ENCODE peak calls at places on chromosomes 13 and 19, in five cellular contexts. U, N, R, Z and G are unnamed samples. For H4K20me1 and H3K4me1, the result is how much of the 10 kb centered on the place peaks cover.

GRCh38 chr19:6110360-6110977 is at the start of gene RFX2:
- DNase-seq in U (peak), N (peak), R (peak), Z (peak), G (peak)

GRCh38 chr13:37148501-37148900 is 43.0 kb upstream of the CSNK1A1L start:
- DNase-seq in U (peak), N (no peak), R (no peak), Z (no peak), G (no peak)

GRCh38 chr19:952680-953500 is 27.1 kb downstream of the ARID3A start:
- DNase-seq in U (no peak), N (no peak), R (no peak), Z (no peak), G (peak)

GRCh38 chr19:12840091-12841079 is 2.1 kb downstream of the MAST1 start:
- DNase-seq in U (peak), N (peak), R (peak), Z (peak), G (peak)

GRCh38 chr19:41218615-41219507 is at the start of gene AXL:
- DNase-seq in U (peak), N (peak), R (peak), Z (no peak), G (no peak)

GRCh38 chr13:40379186-40379585 is 287.3 kb downstream of the FOXO1 start:
- DNase-seq in U (no peak), N (no peak), R (no peak), Z (no peak), G (no peak)

GRCh38 chr19:45676851-45677263 is 8.8 kb downstream of the GIPR start:
- DNase-seq in U (no peak), N (no peak), R (no peak), Z (no peak), G (peak)

GRCh38 chr13:33940256-33940655 is 122.3 kb downstream of the RFC3 start:
- DNase-seq in U (no peak), N (no peak), R (no peak), Z (no peak), G (no peak)

GRCh38 chr13:20610006-20610405 is 43.0 kb downstream of the IFT88 start:
- DNase-seq in U (no peak), N (peak), R (peak), Z (no peak), G (no peak)

GRCh38 chr13:105442941-105443340 is 1092.5 kb downstream of the EFNB2 start:
- DNase-seq in U (peak), N (peak), R (peak), Z (no peak), G (no peak)

GRCh38 chr19:6357995-6358394 is 3.3 kb upstream of the CLPP start:
- DNase-seq in U (no peak), N (no peak), R (no peak), Z (no peak), G (no peak)

GRCh38 chr19:11125994-11126685 is 29.4 kb downstream of the SPC24 start:
- DNase-seq in U (peak), N (peak), R (peak), Z (peak), G (peak)

GRCh38 chr13:42703740-42704139 is 77.6 kb upstream of the FAM216B start:
- DNase-seq in U (no peak), N (no peak), R (no peak), Z (no peak), G (no peak)

GRCh38 chr19:5903054-5903501 is 512 bp downstream of the NDUFA11 start:
- DNase-seq in U (peak), N (peak), R (no peak), Z (no peak), G (peak)

GRCh38 chr13:63643543-63643942 is 2227.9 kb upstream of the PCDH20 start:
- DNase-seq in U (peak), N (peak), R (no peak), Z (no peak), G (no peak)

GRCh38 chr13:36920612-36921185 is 661 bp upstream of the SMAD9 start:
- DNase-seq in U (peak), N (no peak), R (peak), Z (no peak), G (peak)

GRCh38 chr13:62432906-62433305 is 1017.3 kb upstream of the PCDH20 start:
- DNase-seq in U (no peak), N (no peak), R (no peak), Z (no peak), G (no peak)

GRCh38 chr13:34594507-34594906 is 347.6 kb upstream of the NBEA start:
- DNase-seq in U (no peak), N (no peak), R (no peak), Z (no peak), G (no peak)

GRCh38 chr13:94978516-94978915 is 266.2 kb upstream of the SOX21 start:
- DNase-seq in U (no peak), N (no peak), R (no peak), Z (no peak), G (no peak)

GRCh38 chr13:113946409-113947181 is 27.3 kb downstream of the C13orf46 start:
- DNase-seq in U (no peak), N (no peak), R (no peak), Z (no peak), G (no peak)

GRCh38 chr13:110012102-110012739 is 225.8 kb upstream of the IRS2 start:
- DNase-seq in U (peak), N (peak), R (peak), Z (no peak), G (no peak)

GRCh38 chr13:111510502-111511218 is 190.2 kb downstream of the TEX29 start:
- DNase-seq in U (no peak), N (no peak), R (no peak), Z (no peak), G (no peak)

GRCh38 chr19:53520547-53521372 is 17.2 kb upstream of the ZNF331 start:
- DNase-seq in U (peak), N (peak), R (peak), Z (peak), G (peak)

GRCh38 chr13:43376596-43376995 is 353.2 kb downstream of the DNAJC15 start:
- DNase-seq in U (no peak), N (no peak), R (no peak), Z (no peak), G (no peak)

GRCh38 chr19:13484141-13484540 is 22.1 kb downstream of the CACNA1A start:
- DNase-seq in U (no peak), N (peak), R (no peak), Z (no peak), G (no peak)

GRCh38 chr19:27657271-27658051 is 1555.5 kb downstream of the UQCRFS1 start:
- DNase-seq in U (no peak), N (no peak), R (no peak), Z (no peak), G (no peak)

GRCh38 chr19:46378268-46378667 is 31.4 kb downstream of the PPP5C start:
- DNase-seq in U (peak), N (peak), R (peak), Z (no peak), G (no peak)

GRCh38 chr13:46522692-46523040 is 30.3 kb upstream of the LRCH1 start:
- DNase-seq in U (no peak), N (no peak), R (peak), Z (no peak), G (no peak)

GRCh38 chr19:14516746-14517438 is 1.3 kb downstream of the DNAJB1 start:
- DNase-seq in U (no peak), N (no peak), R (peak), Z (no peak), G (peak)

GRCh38 chr19:51702754-51703654 is 9.9 kb downstream of the SPACA6 start:
- DNase-seq in U (no peak), N (no peak), R (peak), Z (no peak), G (no peak)

GRCh38 chr13:28710161-28710560 is 8.6 kb downstream of the SLC46A3 start:
- DNase-seq in U (no peak), N (no peak), R (no peak), Z (no peak), G (no peak)

GRCh38 chr13:99150575-99151370 is 49.9 kb upstream of the UBAC2 start:
- DNase-seq in U (peak), N (peak), R (no peak), Z (no peak), G (no peak)

GRCh38 chr13:75016225-75016624 is 465.7 kb downstream of the TBC1D4 start:
- DNase-seq in U (no peak), N (no peak), R (no peak), Z (no peak), G (no peak)

GRCh38 chr19:29559743-29560142 is 33.9 kb downstream of the VSTM2B start:
- DNase-seq in U (no peak), N (no peak), R (no peak), Z (no peak), G (no peak)

GRCh38 chr19:29484876-29485275 is 40.9 kb upstream of the VSTM2B start:
- DNase-seq in U (no peak), N (no peak), R (no peak), Z (no peak), G (no peak)

GRCh38 chr19:29712744-29713516 is 2.1 kb downstream of the C19orf12 start:
- DNase-seq in U (no peak), N (no peak), R (no peak), Z (no peak), G (no peak)

GRCh38 chr13:105543742-105544141 is 991.7 kb downstream of the EFNB2 start:
- DNase-seq in U (peak), N (no peak), R (no peak), Z (no peak), G (no peak)

GRCh38 chr19:49881186-49881585 is 3.7 kb downstream of the TBC1D17 start:
- DNase-seq in U (no peak), N (no peak), R (no peak), Z (no peak), G (no peak)

GRCh38 chr19:39350156-39350555 is 7.9 kb downstream of the SAMD4B start:
- DNase-seq in U (no peak), N (no peak), R (no peak), Z (no peak), G (no peak)

GRCh38 chr19:39356073-39356472 is 13.9 kb downstream of the SAMD4B start:
- DNase-seq in U (no peak), N (no peak), R (no peak), Z (no peak), G (no peak)

GRCh38 chr19:39355253-39355652 is 13.0 kb downstream of the SAMD4B start:
- DNase-seq in U (no peak), N (no peak), R (no peak), Z (no peak), G (no peak)

GRCh38 chr19:39351537-39352037 is 9.4 kb downstream of the SAMD4B start:
- DNase-seq in U (no peak), N (peak), R (no peak), Z (no peak), G (peak)

GRCh38 chr19:39352549-39353285 is 10.5 kb downstream of the SAMD4B start:
- DNase-seq in U (no peak), N (no peak), R (no peak), Z (no peak), G (no peak)
- H4K20me1 ChIP-seq in U (under half), N (under half), R (under half), Z (under half), G (under half)

DNA sequence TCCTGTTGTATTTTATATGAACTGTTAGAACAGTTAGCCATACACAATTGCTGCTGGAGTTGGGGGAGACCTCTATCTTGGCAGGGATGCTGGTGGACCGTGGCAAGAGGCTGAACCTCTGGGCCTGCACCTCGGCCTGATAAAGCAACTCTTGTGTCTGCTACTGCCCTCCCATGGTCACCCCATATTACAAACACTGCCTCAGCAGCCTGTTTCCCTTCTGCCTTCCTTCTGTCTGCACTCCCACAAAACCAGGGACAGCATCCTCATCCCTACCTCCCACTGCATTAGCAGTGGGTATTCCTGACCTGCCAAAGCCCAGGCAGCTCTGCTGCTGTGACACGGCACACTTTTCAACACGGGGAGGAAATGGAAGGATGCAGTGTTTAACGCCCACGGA is 456.4 kb downstream of the FGF14 start:
- DNase-seq in U (no peak), N (no peak), R (no peak), Z (no peak), G (no peak)
- TF ChIP-seq CTCF in U (no peak), N (peak), R (no peak), Z (peak), G (no peak)

GRCh38 chr19:4645718-4646117 is 6.4 kb downstream of the TNFAIP8L1 start:
- DNase-seq in U (no peak), N (no peak), R (no peak), Z (no peak), G (no peak)
- H3K4me1 ChIP-seq in U (under half), N (under half), R (under half), Z (under half), G (under half)

GRCh38 chr19:2519482-2519881 is 43.6 kb downstream of the GADD45B start:
- DNase-seq in U (no peak), N (no peak), R (no peak), Z (no peak), G (no peak)

GRCh38 chr19:2512523-2513431 is 36.9 kb downstream of the GADD45B start:
- DNase-seq in U (no peak), N (no peak), R (no peak), Z (no peak), G (no peak)

GRCh38 chr19:2514981-2515518 is 39.1 kb downstream of the GADD45B start:
- DNase-seq in U (no peak), N (no peak), R (no peak), Z (no peak), G (no peak)

GRCh38 chr19:2517881-2518601 is 42.1 kb downstream of the GADD45B start:
- DNase-seq in U (peak), N (no peak), R (no peak), Z (peak), G (no peak)

GRCh38 chr19:2516727-2517126 is 40.8 kb downstream of the GADD45B start:
- DNase-seq in U (no peak), N (no peak), R (no peak), Z (no peak), G (no peak)
- H4K20me1 ChIP-seq in U (under half), N (under half), R (under half), Z (under half), G (under half)

DNA sequence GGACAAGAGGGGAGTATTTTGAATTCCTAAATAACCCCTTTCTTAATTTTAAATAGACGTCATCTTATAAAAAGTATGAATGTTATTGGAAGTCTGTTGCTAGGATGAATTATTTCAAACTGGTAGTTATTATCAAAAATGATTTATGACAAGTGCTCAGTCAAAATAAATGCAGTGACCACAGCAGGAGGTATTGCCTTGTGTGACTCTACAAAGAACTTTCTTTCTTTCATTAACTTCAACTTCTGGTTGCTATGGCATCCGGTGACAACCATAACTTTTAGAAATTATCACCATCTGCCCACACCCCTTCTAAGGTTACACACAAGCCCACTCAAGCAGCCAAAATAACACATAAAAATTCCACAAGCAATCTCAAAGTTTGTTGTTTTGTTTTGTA is 189.9 kb downstream of the DACH1 start:
- DNase-seq in U (no peak), N (no peak), R (no peak), Z (no peak), G (no peak)
- TF ChIP-seq CTCF in U (no peak), N (no peak), R (no peak), Z (no peak), G (no peak)

GRCh38 chr19:19507354-19507753 is 8.0 kb downstream of the TSSK6 start:
- DNase-seq in U (no peak), N (no peak), R (no peak), Z (no peak), G (no peak)

GRCh38 chr19:19508217-19508616 is 7.1 kb downstream of the TSSK6 start:
- DNase-seq in U (no peak), N (no peak), R (no peak), Z (no peak), G (no peak)

GRCh38 chr19:19513671-19514070 is 1.7 kb downstream of the TSSK6 start:
- DNase-seq in U (no peak), N (no peak), R (no peak), Z (no peak), G (no peak)

GRCh38 chr19:19514215-19514633 is 1.1 kb downstream of the TSSK6 start:
- DNase-seq in U (peak), N (no peak), R (peak), Z (no peak), G (no peak)

DNA sequence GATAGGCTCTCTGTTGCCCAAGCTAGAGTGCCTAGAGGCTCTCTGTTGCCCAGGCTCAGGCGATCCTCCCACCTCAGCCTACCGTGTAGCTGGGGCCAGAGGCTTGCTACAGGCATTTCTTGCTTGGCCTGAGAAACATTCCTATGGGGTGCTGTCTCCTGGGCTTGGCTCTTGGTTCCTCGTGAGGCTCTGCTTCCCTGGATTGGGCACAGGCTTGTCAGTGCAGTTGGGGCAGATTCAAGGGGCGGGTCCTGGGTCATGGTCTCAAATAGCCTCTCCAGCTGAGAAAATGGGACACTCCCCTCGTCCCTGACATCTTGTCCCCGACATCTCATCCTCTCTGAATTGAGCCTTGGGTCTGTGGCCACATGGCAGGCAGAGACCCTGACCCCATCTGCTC is 4.9 kb downstream of the TSSK6 start:
- DNase-seq in U (no peak), N (no peak), R (no peak), Z (no peak), G (no peak)
- H3K4me1 ChIP-seq in U (under half), N (under half), R (under half), Z (under half), G (under half)

GRCh38 chr13:29975287-29975686 is 124.9 kb upstream of the UBL3 start:
- DNase-seq in U (no peak), N (no peak), R (no peak), Z (no peak), G (no peak)

GRCh38 chr13:29978211-29978610 is 127.8 kb upstream of the UBL3 start:
- DNase-seq in U (no peak), N (peak), R (no peak), Z (no peak), G (no peak)

GRCh38 chr13:29976535-29976934 is 126.1 kb upstream of the UBL3 start:
- DNase-seq in U (no peak), N (no peak), R (no peak), Z (no peak), G (no peak)

DNA sequence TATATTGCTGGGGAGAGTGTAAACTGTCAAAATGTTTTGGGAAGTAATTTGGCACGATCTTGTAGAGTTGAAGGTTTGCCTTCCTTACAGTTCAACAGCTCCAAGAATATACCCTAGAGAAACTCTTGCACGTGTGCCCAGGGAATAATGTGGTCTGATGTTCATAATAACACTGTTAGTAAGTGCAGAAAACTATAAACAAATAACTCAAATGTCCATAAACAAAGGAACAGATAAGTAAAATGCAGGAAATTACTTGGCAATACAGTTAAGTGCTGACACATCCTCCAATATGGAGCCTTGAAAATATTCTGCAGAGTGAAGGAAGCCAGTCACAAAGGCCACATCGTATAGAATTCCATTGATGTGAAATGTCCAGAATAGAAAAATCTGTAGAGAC is 127.3 kb upstream of the UBL3 start:
- DNase-seq in U (no peak), N (peak), R (no peak), Z (no peak), G (no peak)
- H4K20me1 ChIP-seq in U (under half), N (under half), R (under half), Z (under half), G (under half)

DNA sequence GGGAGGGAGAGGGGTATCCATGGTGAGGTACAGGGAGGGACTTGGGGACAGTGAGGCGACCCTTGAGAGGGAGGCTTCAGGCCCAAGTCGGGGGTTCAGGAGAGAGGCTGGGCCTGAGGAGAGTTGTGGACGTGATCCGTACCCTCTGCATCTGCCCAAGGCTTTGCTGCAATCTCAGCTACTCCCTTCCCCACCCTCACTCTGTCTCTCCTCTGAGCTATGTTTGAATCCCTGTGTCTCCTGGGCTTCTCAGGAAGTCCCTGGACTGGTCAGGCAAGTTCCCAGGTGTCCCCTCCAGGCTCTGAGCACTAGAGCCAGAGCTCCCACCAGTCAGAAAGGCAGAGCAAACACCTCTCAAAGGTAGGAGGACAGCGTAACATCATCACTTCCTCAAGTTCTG is 1.8 kb downstream of the LIN37 start:
- DNase-seq in U (no peak), N (no peak), R (no peak), Z (no peak), G (no peak)
- TF ChIP-seq CTCF in U (no peak), N (no peak), R (no peak), Z (no peak), G (no peak)